ENCODE peak calls at places on chromosomes 3 and 15, in eight cellular contexts. One of them, this sample, is unnamed. For H3K9me3 and H3K4me1, the result is how much of the 10 kb centered on the place peaks cover.

GRCh38 chr3:197023241-197023997 is 6.2 kb downstream of the MELTF start:
- DNase-seq in suprapubic skin: peak
- DNase-seq in transverse colon: no peak
- DNase-seq in SK-N-SH: peak
- DNase-seq in GM12878: peak
- DNase-seq in H1: no peak
- DNase-seq in stomach: no peak
- DNase-seq in HCT116: no peak
- DNase-seq in this sample: no peak

GRCh38 chr3:15300318-15301078 is 31.9 kb downstream of the SH3BP5 start:
- DNase-seq in suprapubic skin: peak
- DNase-seq in transverse colon: no peak
- DNase-seq in SK-N-SH: no peak
- DNase-seq in GM12878: no peak
- DNase-seq in H1: no peak
- DNase-seq in stomach: no peak
- DNase-seq in HCT116: peak
- DNase-seq in this sample: no peak

GRCh38 chr15:43509002-43509922 is 8.1 kb upstream of the MAP1A start:
- DNase-seq in suprapubic skin: no peak
- DNase-seq in transverse colon: no peak
- DNase-seq in SK-N-SH: peak
- DNase-seq in GM12878: no peak
- DNase-seq in H1: no peak
- DNase-seq in stomach: no peak
- DNase-seq in HCT116: no peak
- DNase-seq in this sample: no peak

GRCh38 chr3:96294143-96294542 is 520.3 kb upstream of the EPHA6 start:
- DNase-seq in suprapubic skin: no peak
- DNase-seq in transverse colon: no peak
- DNase-seq in SK-N-SH: no peak
- DNase-seq in GM12878: no peak
- DNase-seq in H1: no peak
- DNase-seq in stomach: no peak
- DNase-seq in HCT116: no peak
- DNase-seq in this sample: no peak

GRCh38 chr3:193140381-193140780 is 100.6 kb upstream of the PLAAT1 start:
- DNase-seq in suprapubic skin: no peak
- DNase-seq in transverse colon: no peak
- DNase-seq in SK-N-SH: no peak
- DNase-seq in GM12878: no peak
- DNase-seq in H1: no peak
- DNase-seq in stomach: no peak
- DNase-seq in HCT116: no peak
- DNase-seq in this sample: no peak

GRCh38 chr3:44892689-44893088 is 18.3 kb downstream of the TGM4 start:
- DNase-seq in suprapubic skin: no peak
- DNase-seq in transverse colon: no peak
- DNase-seq in SK-N-SH: no peak
- DNase-seq in GM12878: no peak
- DNase-seq in H1: no peak
- DNase-seq in stomach: no peak
- DNase-seq in HCT116: no peak
- DNase-seq in this sample: no peak

GRCh38 chr3:52299815-52300611 is 12.4 kb downstream of the GLYCTK start:
- DNase-seq in suprapubic skin: no peak
- DNase-seq in transverse colon: no peak
- DNase-seq in SK-N-SH: peak
- DNase-seq in GM12878: no peak
- DNase-seq in H1: peak
- DNase-seq in stomach: peak
- DNase-seq in HCT116: no peak
- DNase-seq in this sample: no peak

GRCh38 chr3:143750856-143751255 is 97.4 kb downstream of the SLC9A9 start:
- DNase-seq in suprapubic skin: no peak
- DNase-seq in transverse colon: no peak
- DNase-seq in SK-N-SH: no peak
- DNase-seq in GM12878: no peak
- DNase-seq in H1: no peak
- DNase-seq in stomach: no peak
- DNase-seq in HCT116: no peak
- DNase-seq in this sample: no peak

DNA sequence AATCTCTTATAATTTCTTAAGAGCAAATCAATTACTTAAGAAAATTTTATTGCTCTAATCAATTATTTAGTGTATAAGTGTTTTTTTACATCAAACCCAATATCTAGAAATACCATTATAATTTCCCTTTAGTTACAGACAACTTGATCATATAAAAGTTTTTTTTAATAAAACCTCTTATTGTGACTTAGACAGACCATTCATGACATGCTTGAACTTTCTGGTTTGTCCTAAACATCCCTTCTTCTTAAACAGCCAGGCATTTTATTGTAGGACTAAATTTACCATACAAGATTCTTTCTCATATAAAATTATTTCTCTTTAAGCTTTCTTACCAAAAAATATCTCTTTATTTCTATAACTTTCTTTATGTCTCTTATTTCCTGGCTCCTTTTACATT is 164.5 kb downstream of the SUCNR1 start:
- DNase-seq in suprapubic skin: no peak
- DNase-seq in transverse colon: no peak
- DNase-seq in SK-N-SH: no peak
- DNase-seq in GM12878: no peak
- DNase-seq in H1: no peak
- DNase-seq in stomach: no peak
- DNase-seq in HCT116: no peak
- DNase-seq in this sample: no peak
- H3K9me3 ChIP-seq in suprapubic skin: under half
- H3K9me3 ChIP-seq in transverse colon: under half
- H3K9me3 ChIP-seq in SK-N-SH: under half
- H3K9me3 ChIP-seq in GM12878: under half
- H3K9me3 ChIP-seq in H1: under half
- H3K9me3 ChIP-seq in stomach: under half
- H3K9me3 ChIP-seq in HCT116: under half
- H3K9me3 ChIP-seq in this sample: under half

GRCh38 chr15:73982251-73982962 is 9.7 kb downstream of the STOML1 start:
- DNase-seq in suprapubic skin: peak
- DNase-seq in transverse colon: peak
- DNase-seq in SK-N-SH: no peak
- DNase-seq in GM12878: no peak
- DNase-seq in H1: no peak
- DNase-seq in stomach: peak
- DNase-seq in HCT116: no peak
- DNase-seq in this sample: no peak
- TF ChIP-seq POLR2AphosphoS5 in suprapubic skin: no peak
- TF ChIP-seq POLR2AphosphoS5 in transverse colon: peak
- TF ChIP-seq POLR2AphosphoS5 in SK-N-SH: peak
- TF ChIP-seq POLR2AphosphoS5 in GM12878: peak
- TF ChIP-seq POLR2AphosphoS5 in H1: no peak
- TF ChIP-seq POLR2AphosphoS5 in stomach: peak
- TF ChIP-seq POLR2AphosphoS5 in HCT116: no peak
- TF ChIP-seq POLR2AphosphoS5 in this sample: peak

GRCh38 chr3:5553203-5553602 is 365.7 kb downstream of the EDEM1 start:
- DNase-seq in suprapubic skin: no peak
- DNase-seq in transverse colon: no peak
- DNase-seq in SK-N-SH: no peak
- DNase-seq in GM12878: no peak
- DNase-seq in H1: no peak
- DNase-seq in stomach: no peak
- DNase-seq in HCT116: no peak
- DNase-seq in this sample: no peak
- H3K4me1 ChIP-seq in suprapubic skin: under half
- H3K4me1 ChIP-seq in transverse colon: under half
- H3K4me1 ChIP-seq in SK-N-SH: under half
- H3K4me1 ChIP-seq in GM12878: under half
- H3K4me1 ChIP-seq in H1: under half
- H3K4me1 ChIP-seq in stomach: under half
- H3K4me1 ChIP-seq in HCT116: under half
- H3K4me1 ChIP-seq in this sample: under half

GRCh38 chr3:105691633-105692032 is 177.2 kb downstream of the CBLB start:
- DNase-seq in suprapubic skin: no peak
- DNase-seq in transverse colon: no peak
- DNase-seq in SK-N-SH: no peak
- DNase-seq in GM12878: no peak
- DNase-seq in H1: no peak
- DNase-seq in stomach: no peak
- DNase-seq in HCT116: no peak
- DNase-seq in this sample: no peak
- H3K9me3 ChIP-seq in suprapubic skin: under half
- H3K9me3 ChIP-seq in transverse colon: under half
- H3K9me3 ChIP-seq in SK-N-SH: under half
- H3K9me3 ChIP-seq in GM12878: under half
- H3K9me3 ChIP-seq in H1: under half
- H3K9me3 ChIP-seq in stomach: under half
- H3K9me3 ChIP-seq in HCT116: under half
- H3K9me3 ChIP-seq in this sample: under half

DNA sequence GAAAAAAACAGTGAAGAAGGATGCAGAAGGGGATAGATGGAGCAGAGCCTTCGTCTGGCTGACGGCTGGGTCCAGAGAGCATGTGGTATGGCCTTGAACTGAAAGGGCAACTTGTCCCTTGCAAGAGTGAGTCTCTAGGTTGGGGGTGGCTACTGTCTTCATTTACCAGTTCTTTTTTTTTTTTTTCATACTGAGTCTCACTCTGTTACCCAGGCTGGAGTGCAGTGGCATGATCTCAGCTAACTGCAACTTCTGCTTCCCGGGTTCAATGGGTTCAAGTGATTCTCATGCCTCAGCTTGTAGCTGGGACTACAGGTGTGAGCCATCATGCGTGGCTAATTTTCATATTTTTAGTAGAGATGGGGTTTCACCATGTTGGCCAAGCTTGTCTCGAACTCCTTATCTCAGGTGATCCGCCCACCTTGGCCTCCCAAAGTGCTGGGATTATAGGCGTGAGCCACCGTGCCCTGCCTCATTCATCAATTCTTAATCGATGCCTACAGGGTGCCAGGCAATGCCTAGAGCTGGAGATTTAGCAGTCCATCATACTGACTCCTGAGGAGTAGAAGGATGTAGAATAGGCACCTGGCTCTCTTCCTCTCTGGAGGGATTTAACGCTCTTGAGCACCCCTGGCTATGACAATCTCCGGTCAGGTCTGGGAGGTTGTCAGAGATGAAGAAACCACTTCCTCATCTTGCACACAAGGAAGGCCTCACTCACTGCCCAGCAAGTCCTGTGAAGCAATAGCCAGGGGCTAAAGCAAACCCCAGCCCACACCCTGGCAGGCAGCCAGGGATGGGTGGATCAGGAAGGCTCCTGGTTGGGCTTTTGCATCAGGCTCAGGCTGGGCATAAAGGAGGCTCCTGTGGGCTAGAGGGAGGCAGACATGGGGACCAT is at the start of gene CAMP:
- DNase-seq in suprapubic skin: peak
- DNase-seq in transverse colon: peak
- DNase-seq in SK-N-SH: peak
- DNase-seq in GM12878: peak
- DNase-seq in H1: no peak
- DNase-seq in stomach: peak
- DNase-seq in HCT116: no peak
- DNase-seq in this sample: no peak
- TF ChIP-seq POLR2AphosphoS5 in suprapubic skin: no peak
- TF ChIP-seq POLR2AphosphoS5 in transverse colon: no peak
- TF ChIP-seq POLR2AphosphoS5 in SK-N-SH: no peak
- TF ChIP-seq POLR2AphosphoS5 in GM12878: no peak
- TF ChIP-seq POLR2AphosphoS5 in H1: no peak
- TF ChIP-seq POLR2AphosphoS5 in stomach: no peak
- TF ChIP-seq POLR2AphosphoS5 in HCT116: no peak
- TF ChIP-seq POLR2AphosphoS5 in this sample: no peak

DNA sequence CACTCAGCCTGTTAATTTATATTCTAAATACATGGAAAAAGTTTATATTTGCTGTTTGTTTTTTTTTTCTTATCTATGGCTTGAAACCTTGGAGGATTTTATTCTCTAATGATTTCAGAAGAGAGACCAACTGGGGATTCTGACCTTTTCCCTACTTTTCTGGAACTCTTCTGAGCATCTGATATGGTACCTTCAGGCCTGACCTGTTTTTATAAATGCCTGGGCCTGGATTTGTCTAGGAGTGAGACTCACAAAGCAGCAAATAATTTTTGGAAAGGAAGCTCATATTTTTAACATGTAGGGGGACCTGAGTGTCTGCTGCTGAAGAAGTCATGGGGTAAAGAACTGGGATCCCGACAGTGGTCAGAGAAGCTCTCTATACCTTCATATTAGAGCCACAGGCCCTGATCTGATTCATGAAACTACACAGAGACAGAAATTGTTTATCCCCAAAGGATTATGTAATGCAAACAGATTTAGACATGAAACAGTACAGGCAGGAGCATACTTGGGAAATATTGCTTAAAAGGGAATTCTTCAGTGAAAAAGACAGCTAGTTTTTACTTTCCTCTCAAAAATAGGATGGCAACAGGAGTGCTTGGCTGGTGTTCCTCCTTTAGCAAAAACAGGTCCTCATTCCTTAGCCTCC is 15.9 kb downstream of the PPM1L start:
- DNase-seq in suprapubic skin: no peak
- DNase-seq in transverse colon: no peak
- DNase-seq in SK-N-SH: peak
- DNase-seq in GM12878: no peak
- DNase-seq in H1: no peak
- DNase-seq in stomach: no peak
- DNase-seq in HCT116: no peak
- DNase-seq in this sample: no peak
- H3K4me1 ChIP-seq in suprapubic skin: under half
- H3K4me1 ChIP-seq in transverse colon: under half
- H3K4me1 ChIP-seq in SK-N-SH: under half
- H3K4me1 ChIP-seq in GM12878: under half
- H3K4me1 ChIP-seq in H1: under half
- H3K4me1 ChIP-seq in stomach: under half
- H3K4me1 ChIP-seq in HCT116: under half
- H3K4me1 ChIP-seq in this sample: under half

GRCh38 chr3:128858167-128858566 is 21.3 kb upstream of the ACAD9 start:
- DNase-seq in suprapubic skin: no peak
- DNase-seq in transverse colon: no peak
- DNase-seq in SK-N-SH: no peak
- DNase-seq in GM12878: no peak
- DNase-seq in H1: no peak
- DNase-seq in stomach: no peak
- DNase-seq in HCT116: no peak
- DNase-seq in this sample: no peak
- H3K9me3 ChIP-seq in suprapubic skin: under half
- H3K9me3 ChIP-seq in transverse colon: under half
- H3K9me3 ChIP-seq in SK-N-SH: under half
- H3K9me3 ChIP-seq in GM12878: under half
- H3K9me3 ChIP-seq in H1: half or more
- H3K9me3 ChIP-seq in stomach: under half
- H3K9me3 ChIP-seq in HCT116: under half
- H3K9me3 ChIP-seq in this sample: under half

This sample was measured in vagina.